ENCODE peak calls at places on chromosomes 3 and 15, in four cellular contexts. T, W, K and I are unnamed samples.

GRCh38 chr3:34889641-34890040 is 749.7 kb upstream of the ARPP21 start:
- DNase-seq in T (no peak), W (no peak), K (no peak), I (no peak)

GRCh38 chr15:33915571-33916407 is 52.5 kb upstream of the CHRM5 start:
- DNase-seq in T (no peak), W (no peak), K (peak), I (peak)

GRCh38 chr3:179734497-179735281 is 81.8 kb downstream of the USP13 start:
- DNase-seq in T (no peak), W (no peak), K (no peak), I (no peak)

GRCh38 chr15:47622058-47622457 is 95.2 kb upstream of the SEMA6D start:
- DNase-seq in T (no peak), W (no peak), K (no peak), I (no peak)

GRCh38 chr3:122356402-122356801 is 26.6 kb downstream of the MIX23 start:
- DNase-seq in T (no peak), W (peak), K (peak), I (peak)

GRCh38 chr3:143637133-143637532 is 211.1 kb downstream of the SLC9A9 start:
- DNase-seq in T (no peak), W (no peak), K (no peak), I (no peak)

GRCh38 chr3:145869958-145870357 is 291.0 kb downstream of the PLOD2 start:
- DNase-seq in T (peak), W (no peak), K (no peak), I (no peak)

GRCh38 chr3:123778991-123779622 is 105.0 kb downstream of the MYLK start:
- DNase-seq in T (no peak), W (no peak), K (no peak), I (no peak)

GRCh38 chr15:95141486-95141885 is 910.1 kb downstream of the MCTP2 start:
- DNase-seq in T (no peak), W (no peak), K (no peak), I (no peak)

GRCh38 chr3:195227871-195228270 is 43.1 kb downstream of the XXYLT1 start:
- DNase-seq in T (no peak), W (no peak), K (no peak), I (no peak)

GRCh38 chr3:23612296-23612891 is 193.4 kb upstream of the UBE2E1 start:
- DNase-seq in T (no peak), W (no peak), K (no peak), I (no peak)

GRCh38 chr15:28975766-28976179 is 90.0 kb downstream of the APBA2 start:
- DNase-seq in T (no peak), W (peak), K (peak), I (peak)
- TF ChIP-seq JUND in T (no peak), W (no peak), K (no peak), I (no peak)

GRCh38 chr15:41194444-41194843 is 36.1 kb downstream of the EXD1 start:
- DNase-seq in T (no peak), W (no peak), K (no peak), I (no peak)
- TF ChIP-seq JUND in T (no peak), W (no peak), K (no peak), I (no peak)

GRCh38 chr3:173897631-173898030 is 500.1 kb downstream of the NLGN1 start:
- DNase-seq in T (no peak), W (no peak), K (no peak), I (no peak)
- TF ChIP-seq JUND in T (no peak), W (no peak), K (no peak), I (no peak)

DNA sequence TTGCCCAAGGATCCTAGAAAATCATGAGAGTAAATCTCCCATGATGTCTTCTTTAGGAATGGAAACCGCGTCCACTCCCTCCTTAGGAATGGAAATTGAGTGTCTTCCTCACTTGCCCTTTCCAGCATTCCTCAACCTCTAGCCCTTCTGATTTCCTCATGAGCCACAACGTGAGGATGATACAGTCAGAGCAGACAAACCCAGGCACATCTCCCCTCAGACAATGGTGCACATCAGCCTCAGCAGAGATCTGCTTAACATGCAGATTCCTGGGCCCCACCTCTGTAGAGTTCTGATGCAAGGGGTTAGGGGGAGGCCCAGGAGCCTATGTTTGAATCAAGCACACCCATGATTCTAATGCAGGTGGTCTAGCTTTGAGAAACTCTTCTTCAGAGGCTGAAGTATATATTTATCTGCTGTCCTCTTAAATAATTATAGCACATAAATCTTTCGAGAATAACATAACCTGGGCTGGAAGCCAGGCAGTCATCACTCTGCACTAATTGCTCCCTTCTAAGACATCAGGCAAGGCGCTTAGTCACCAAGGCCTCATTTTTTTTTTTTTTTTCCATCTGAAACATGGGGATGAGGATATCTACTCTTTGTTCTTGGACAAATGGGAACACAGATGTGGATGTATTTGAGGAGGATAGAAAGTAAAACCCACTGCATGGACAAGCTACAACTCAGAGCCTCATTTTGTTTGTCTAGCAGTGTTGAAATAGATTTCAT is 81.7 kb downstream of the PRICKLE2 start:
- DNase-seq in T (no peak), W (no peak), K (no peak), I (no peak)
- TF ChIP-seq JUND in T (no peak), W (no peak), K (no peak), I (no peak)

GRCh38 chr3:128424508-128425069 is 42.1 kb downstream of the DNAJB8 start:
- DNase-seq in T (no peak), W (peak), K (peak), I (no peak)
- TF ChIP-seq JUND in T (no peak), W (no peak), K (no peak), I (no peak)

GRCh38 chr15:54273928-54274327 is 295.7 kb downstream of the UNC13C start:
- DNase-seq in T (no peak), W (no peak), K (no peak), I (peak)
- TF ChIP-seq JUND in T (no peak), W (no peak), K (no peak), I (no peak)